ENCODE peak calls at places on chromosome 10, in nine cellular contexts. K is activated effector memory CD4-positive, alpha-beta T cell treated with anti-CD3 and anti-CD28 coated beads, Interleukin-2, amount 50 U/mL, for 16 hours; V is Kasumi-1; R is gastrocnemius medialis; X is ecto neural progenitor cell; P is GM10248; G is NCI-H774; Z is activated CD8-positive, alpha-beta memory T cell treated with anti-CD3 and anti-CD28 coated beads for 48 hours; E is NCI-H1048. C is an unnamed sample.

GRCh38 chr10:6083523-6084475 is 5.0 kb upstream of the RBM17 start:
- DNase-seq in K (peak), V (no peak), R (no peak), X (no peak), P (no peak), G (no peak), Z (no peak), E (no peak), C (no peak)

GRCh38 chr10:112966191-112966855 is 16.3 kb downstream of the TCF7L2 start:
- DNase-seq in K (no peak), V (no peak), R (no peak), X (no peak), P (no peak), G (no peak), Z (no peak), E (no peak), C (no peak)

GRCh38 chr10:8349610-8350249 is 295.2 kb downstream of the GATA3 start:
- DNase-seq in K (no peak), V (no peak), R (no peak), X (no peak), P (no peak), G (no peak), Z (no peak), E (no peak), C (no peak)

GRCh38 chr10:120755771-120756170 is 95.4 kb upstream of the WDR11 start:
- DNase-seq in K (no peak), V (no peak), R (no peak), X (no peak), P (no peak), G (no peak), Z (no peak), E (no peak), C (no peak)

GRCh38 chr10:77151395-77151794 is 486.2 kb downstream of the KCNMA1 start:
- DNase-seq in K (no peak), V (no peak), R (no peak), X (no peak), P (no peak), G (no peak), Z (no peak), E (no peak), C (no peak)

GRCh38 chr10:32171213-32171612 is 115.0 kb upstream of the KIF5B start:
- DNase-seq in K (no peak), V (no peak), R (no peak), X (no peak), P (no peak), G (peak), Z (no peak), E (no peak), C (no peak)

GRCh38 chr10:132400547-132401151 is 3.6 kb downstream of the PWWP2B start:
- DNase-seq in K (no peak), V (peak), R (no peak), X (no peak), P (no peak), G (no peak), Z (no peak), E (no peak), C (no peak)

GRCh38 chr10:43138757-43139241 is 554 bp downstream of the CSGALNACT2 start:
- DNase-seq in K (peak), V (peak), R (no peak), X (no peak), P (no peak), G (no peak), Z (no peak), E (no peak), C (no peak)

GRCh38 chr10:133219782-133220181 is 10.2 kb upstream of the UTF1 start:
- DNase-seq in K (no peak), V (no peak), R (no peak), X (no peak), P (no peak), G (no peak), Z (no peak), E (no peak), C (no peak)

GRCh38 chr10:71779641-71780040 is 6.3 kb upstream of the VSIR start:
- DNase-seq in K (no peak), V (no peak), R (no peak), X (no peak), P (no peak), G (no peak), Z (no peak), E (no peak), C (no peak)

GRCh38 chr10:97648557-97649404 is 8.3 kb downstream of the PI4K2A start:
- DNase-seq in K (peak), V (peak), R (peak), X (no peak), P (peak), G (no peak), Z (no peak), E (no peak), C (no peak)

GRCh38 chr10:52232561-52233350 is 81.3 kb upstream of the DKK1 start:
- DNase-seq in K (no peak), V (peak), R (no peak), X (no peak), P (peak), G (no peak), Z (no peak), E (no peak), C (no peak)